ENCODE peak calls at places on chromosomes 3 and 15, in seven cellular contexts. A is WTC11; X is stomach; U is activated CD8-positive, alpha-beta memory T cell treated with anti-CD3 and anti-CD28 coated beads, Interleukin-2, amount 50 U/mL, for 4 hours; I is H1; G is endothelial cell; L is caudate nucleus. C is an unnamed sample.
A peak's percentile ranks its signal among the peaks of the same experiment; 100 is the strongest.

GRCh38 chr15:91782221-91782620 is 71.3 kb upstream of the SLCO3A1 start:
- DNase-seq in I (no peak), L (no peak), X (peak; percentile 84), U (no peak), G (no peak), A (no peak), C (no peak)

GRCh38 chr3:149395107-149396089 is 17.9 kb upstream of the TM4SF1 start:
- DNase-seq in I (no peak), G (no peak), U (no peak), L (no peak), X (no peak), A (no peak), C (no peak)

GRCh38 chr3:2568929-2569328 is 470.3 kb downstream of the CNTN4 start:
- DNase-seq in G (no peak), I (no peak), U (no peak), L (no peak), A (no peak), X (no peak), C (no peak)

GRCh38 chr3:133994166-133994910 is 35.4 kb downstream of the SLCO2A1 start:
- DNase-seq in A (no peak), G (no peak), X (no peak), U (no peak), I (no peak), L (no peak), C (no peak)

GRCh38 chr3:171353423-171353822 is 106.8 kb downstream of the TNIK start:
- DNase-seq in G (no peak), L (no peak), X (no peak), I (no peak), U (no peak), A (no peak), C (no peak)

GRCh38 chr15:59896652-59897051 is 107.5 kb upstream of the FOXB1 start:
- DNase-seq in X (no peak), A (no peak), I (no peak), G (no peak), U (no peak), L (no peak), C (no peak)

GRCh38 chr3:129758921-129759320 is 134.6 kb downstream of the TMCC1 start:
- DNase-seq in X (no peak), U (no peak), A (no peak), L (no peak), G (no peak), I (no peak), C (no peak)

GRCh38 chr3:189683576-189684255 is 52.5 kb downstream of the TP63 start:
- DNase-seq in G (no peak), I (no peak), A (no peak), L (no peak), U (no peak), X (no peak), C (no peak)

GRCh38 chr15:81117136-81117535 is 16.9 kb upstream of the CFAP161 start:
- DNase-seq in I (no peak), X (no peak), U (no peak), G (no peak), L (no peak), A (no peak), C (no peak)

GRCh38 chr3:53073553-53074365 is 27.9 kb upstream of the SFMBT1 start:
- DNase-seq in G (no peak), L (no peak), X (no peak), A (peak; percentile 11), U (no peak), I (no peak), C (no peak)

GRCh38 chr15:76840830-76841460 is 64.2 kb downstream of the SCAPER start:
- DNase-seq in G (no peak), X (no peak), L (no peak), A (no peak), U (no peak), I (no peak), C (no peak)

GRCh38 chr3:38140326-38141172 is 2.1 kb downstream of the MYD88 start:
- DNase-seq in U (no peak), A (no peak), L (no peak), I (no peak), X (peak; percentile 21), G (no peak), C (no peak)

GRCh38 chr3:27166888-27167287 is 202.3 kb downstream of the NEK10 start:
- DNase-seq in X (no peak), G (no peak), L (no peak), U (no peak), A (no peak), I (no peak), C (peak; percentile 15)

GRCh38 chr3:15064299-15064834 is 748 bp downstream of the MRPS25 start:
- DNase-seq in U (no peak), G (no peak), I (no peak), L (no peak), A (no peak), X (no peak), C (no peak)

GRCh38 chr3:194095464-194095863 is 40.5 kb upstream of the HES1 start:
- DNase-seq in I (no peak), A (no peak), G (peak; percentile 23), U (no peak), X (peak; percentile 72), L (no peak), C (peak; percentile 30)

GRCh38 chr3:151085889-151086483 is 522 bp downstream of the MED12L start:
- DNase-seq in A (peak; percentile 57), X (no peak), I (no peak), U (peak; percentile 18), L (no peak), G (peak; percentile 52), C (no peak)

GRCh38 chr3:172846103-172846561 is 95.6 kb downstream of the ECT2 start:
- DNase-seq in L (no peak), U (no peak), X (no peak), I (no peak), A (no peak), G (no peak), C (no peak)

GRCh38 chr3:56467108-56467507 is 1.2 kb downstream of the ERC2 start:
- DNase-seq in U (no peak), I (peak; percentile 80), G (peak; percentile 81), A (peak; percentile 87), L (peak; percentile 66), X (peak; percentile 85), C (peak; percentile 85)

GRCh38 chr3:129398803-129399144 is 29.7 kb downstream of the EFCAB12 start:
- DNase-seq in G (peak; percentile 14), A (no peak), U (peak; percentile 21), I (no peak), X (peak; percentile 26), L (no peak), C (no peak)

GRCh38 chr3:14513566-14514322 is 26.4 kb downstream of the GRIP2 start:
- DNase-seq in G (no peak), X (no peak), L (no peak), I (no peak), A (no peak), U (no peak), C (no peak)

GRCh38 chr15:39623550-39623931 is 42.7 kb downstream of the THBS1 start:
- DNase-seq in A (no peak), G (no peak), L (no peak), U (peak; percentile 27), I (no peak), X (no peak), C (no peak)

GRCh38 chr15:37880009-37880834 is 54.2 kb upstream of the TMCO5A start:
- DNase-seq in L (no peak), A (no peak), G (peak; percentile 38), U (no peak), X (no peak), I (no peak), C (no peak)

GRCh38 chr3:14631687-14632444 is 19.7 kb upstream of the CCDC174 start:
- DNase-seq in U (no peak), G (no peak), L (no peak), X (no peak), I (no peak), A (no peak), C (no peak)

GRCh38 chr15:90300988-90301715 is 35.7 kb downstream of the NGRN start:
- DNase-seq in L (no peak), A (peak; percentile 92), U (peak; percentile 61), G (peak; percentile 77), I (peak; percentile 70), X (peak; percentile 69), C (no peak)

GRCh38 chr3:47540281-47540680 is 26.8 kb upstream of the ELP6 start:
- DNase-seq in I (no peak), L (no peak), X (no peak), A (no peak), U (no peak), G (no peak), C (no peak)